ENCODE peak calls at places on chromosomes 13 and 19, in four cellular contexts. F is activated CD4-positive, alpha-beta T cell treated with anti-CD3 and anti-CD28 coated beads, Interleukin-2, amount 50 U/mL, for 4 hours; B is bronchial epithelial cell; E is stimulated activated CD8-positive, alpha-beta memory T cell treated with anti-CD3 and anti-CD28 coated beads, Interleukin-2, amount 100 ng/mL, for 1 hour. N is an unnamed sample.

GRCh38 chr13:43136940-43137574 is 113.7 kb downstream of the DNAJC15 start:
- DNase-seq in F (no peak), E (no peak), B (no peak), N (no peak)

GRCh38 chr19:17993076-17993813 is 14.7 kb upstream of the ARRDC2 start:
- DNase-seq in F (no peak), B (no peak), E (no peak), N (no peak)

GRCh38 chr19:35266149-35266903 is 2.4 kb upstream of the USF2 start:
- DNase-seq in E (no peak), F (no peak), B (no peak), N (no peak)

GRCh38 chr19:55528030-55528801 is 8.7 kb downstream of the SBK2 start:
- DNase-seq in F (no peak), E (no peak), B (no peak), N (no peak)

GRCh38 chr13:98428256-98428966 is 148.5 kb downstream of the STK24 start:
- DNase-seq in B (no peak), E (no peak), F (no peak), N (no peak)

GRCh38 chr13:47484564-47484963 is 516.5 kb downstream of the SUCLA2 start:
- DNase-seq in E (no peak), B (peak), F (no peak), N (no peak)

GRCh38 chr13:41696163-41697003 is 239.0 kb downstream of the RGCC start:
- DNase-seq in E (no peak), B (peak), F (no peak), N (no peak)

GRCh38 chr13:75432811-75433244 is 49.1 kb downstream of the TBC1D4 start:
- DNase-seq in F (no peak), E (no peak), B (peak), N (no peak)

GRCh38 chr19:16470911-16471811 is 609 bp downstream of the EPS15L1 start:
- DNase-seq in B (peak), E (no peak), F (no peak), N (no peak)

GRCh38 chr13:29452773-29453574 is 142.5 kb downstream of the SLC7A1 start:
- DNase-seq in F (no peak), E (no peak), B (no peak), N (no peak)

GRCh38 chr13:46551410-46552301 is 1.3 kb upstream of the LRCH1 start:
- DNase-seq in F (peak), E (no peak), B (peak), N (no peak)

GRCh38 chr19:5452594-5453565 is 2.3 kb upstream of the ZNRF4 start:
- DNase-seq in E (no peak), B (peak), F (no peak), N (no peak)

GRCh38 chr13:110397445-110397844 is 90.4 kb downstream of the COL4A2 start:
- DNase-seq in B (peak), E (no peak), F (no peak), N (no peak)

GRCh38 chr19:2586196-2586595 is 110.3 kb downstream of the GADD45B start:
- DNase-seq in B (no peak), E (no peak), F (no peak), N (no peak)

N was measured in activated gamma-delta T cell.